ENCODE peak calls at places on chromosomes 6 and 20, in six cellular contexts. W is activated T-helper 1 cell treated with Interleukin-2 at 50 U/mL for 16 hours, L is dorsolateral prefrontal cortex, T is psoas muscle, I is aorta, U is stomach. K is an unnamed sample.

GRCh38 chr20:33793011-33793931 is 17.9 kb upstream of the CHMP4B start:
- DNase-seq in T (peak), I (no peak), W (no peak), L (no peak), U (no peak), K (no peak)

GRCh38 chr20:32019156-32019510 is 8.9 kb downstream of the CCM2L start:
- DNase-seq in W (no peak), L (no peak), U (no peak), I (peak), T (no peak), K (no peak)

GRCh38 chr20:31710423-31711250 is 12.0 kb downstream of the BCL2L1 start:
- DNase-seq in T (peak), U (peak), L (no peak), W (no peak), I (peak), K (no peak)

GRCh38 chr20:11130554-11131166 is 456.9 kb upstream of the JAG1 start:
- DNase-seq in W (no peak), T (no peak), I (no peak), L (no peak), U (no peak), K (no peak)

GRCh38 chr20:3157817-3158216 is 1.8 kb downstream of the FASTKD5 start:
- DNase-seq in U (no peak), L (no peak), W (no peak), I (peak), T (no peak), K (no peak)

GRCh38 chr6:158226655-158227512 is 58.7 kb downstream of the GTF2H5 start:
- DNase-seq in W (no peak), I (no peak), L (no peak), U (no peak), T (no peak), K (no peak)

GRCh38 chr6:91781946-91782345 is 1195.1 kb upstream of the MAP3K7 start:
- DNase-seq in I (no peak), L (peak), T (peak), U (no peak), W (no peak), K (no peak)

GRCh38 chr6:45148711-45149341 is 179.3 kb upstream of the RUNX2 start:
- DNase-seq in L (no peak), T (no peak), W (no peak), I (no peak), U (no peak), K (no peak)

GRCh38 chr20:35145141-35145564 is 2.0 kb downstream of the EDEM2 start:
- DNase-seq in W (no peak), L (no peak), T (no peak), U (no peak), I (no peak), K (no peak)

GRCh38 chr6:16179970-16180431 is 51.1 kb downstream of the MYLIP start:
- DNase-seq in T (no peak), W (peak), I (no peak), L (no peak), U (no peak), K (peak)

GRCh38 chr20:41575412-41575811 is 42.8 kb downstream of the CHD6 start:
- DNase-seq in L (no peak), T (no peak), W (no peak), U (no peak), I (no peak), K (no peak)

GRCh38 chr20:46028772-46029371 is at the start of gene SLC12A5:
- DNase-seq in U (no peak), L (no peak), W (no peak), I (no peak), T (no peak), K (no peak)

GRCh38 chr20:50434653-50435396 is 75.4 kb upstream of the PTPN1 start:
- DNase-seq in L (no peak), I (no peak), U (no peak), W (no peak), T (no peak), K (no peak)

GRCh38 chr6:89414215-89414614 is 2.1 kb upstream of the RRAGD start:
- DNase-seq in U (no peak), T (no peak), L (no peak), W (no peak), I (no peak), K (no peak)

GRCh38 chr20:57844626-57845596 is 135.1 kb upstream of the PMEPA1 start:
- DNase-seq in I (no peak), T (no peak), U (no peak), W (no peak), L (no peak), K (no peak)

GRCh38 chr6:65410309-65410708 is 296.7 kb downstream of the EYS start:
- DNase-seq in T (no peak), L (no peak), U (no peak), W (no peak), I (no peak), K (no peak)

GRCh38 chr20:45354423-45355208 is 6.4 kb upstream of the SDC4 start:
- DNase-seq in L (no peak), U (no peak), T (no peak), I (no peak), W (no peak), K (no peak)

GRCh38 chr6:106792536-106793236 is 163.3 kb downstream of the QRSL1 start:
- DNase-seq in L (no peak), I (no peak), W (no peak), U (no peak), T (no peak), K (no peak)

GRCh38 chr20:48406462-48407235 is 421.1 kb downstream of the PREX1 start:
- DNase-seq in I (no peak), L (no peak), W (no peak), T (no peak), U (no peak), K (no peak)

GRCh38 chr6:72002415-72002814 is 116.1 kb downstream of the RIMS1 start:
- DNase-seq in W (no peak), I (no peak), L (no peak), U (no peak), T (no peak), K (no peak)

GRCh38 chr20:32278199-32278643 is 770 bp downstream of the KIF3B start:
- DNase-seq in W (no peak), U (no peak), T (no peak), I (no peak), L (no peak), K (no peak)

GRCh38 chr20:34922654-34923381 is 32.8 kb downstream of the GSS start:
- DNase-seq in I (no peak), L (no peak), U (peak), T (no peak), W (no peak), K (no peak)

GRCh38 chr6:73372516-73372915 is 2.8 kb upstream of the OOEP start:
- DNase-seq in T (no peak), I (no peak), L (no peak), W (no peak), U (no peak), K (no peak)

K was measured in T-helper 22 cell.